ENCODE peak calls at places on chromosomes 16 and 17, in four cellular contexts. V is HCT116, L is mucosa of descending colon, B is MM.1S. J is an unnamed sample.

GRCh38 chr17:81923302-81924260 is 4.0 kb downstream of the MAFG start:
- DNase-seq in V (peak; percentile 21), L (peak; percentile 88), B (peak; percentile 63), J (no peak)

GRCh38 chr16:921321-921905 is 49.4 kb downstream of the LMF1 start:
- DNase-seq in V (no peak), L (peak; percentile 32), B (no peak), J (no peak)

GRCh38 chr16:88454315-88455057 is 1.4 kb downstream of the ZFPM1 start:
- DNase-seq in V (no peak), L (peak; percentile 80), B (peak; percentile 70), J (no peak)

GRCh38 chr16:82630688-82631087 is 3.9 kb downstream of the CDH13 start:
- DNase-seq in V (no peak), L (no peak), B (no peak), J (no peak)

GRCh38 chr16:89103781-89104180 is 10.1 kb downstream of the ACSF3 start:
- DNase-seq in V (no peak), L (peak; percentile 49), B (no peak), J (no peak)

GRCh38 chr17:47785538-47786123 is 36.0 kb downstream of the OSBPL7 start:
- DNase-seq in V (no peak), L (no peak), B (peak; percentile 38), J (no peak)

GRCh38 chr17:4504188-4504587 is 5.5 kb downstream of the SPNS2 start:
- DNase-seq in V (no peak), L (peak; percentile 49), B (peak; percentile 41), J (no peak)

GRCh38 chr16:57773019-57773418 is 29.3 kb downstream of the KIFC3 start:
- DNase-seq in V (no peak), L (peak; percentile 24), B (no peak), J (no peak)

GRCh38 chr16:63998-64913 is 8.2 kb downstream of the RHBDF1 start:
- DNase-seq in V (no peak), L (no peak), B (no peak), J (no peak)

GRCh38 chr16:50267651-50268050 is 1.3 kb downstream of the ADCY7 start:
- DNase-seq in V (no peak), L (peak; percentile 64), B (no peak), J (no peak)

GRCh38 chr17:73829676-73830280 is 185.5 kb upstream of the SDK2 start:
- DNase-seq in V (no peak), L (no peak), B (no peak), J (no peak)

GRCh38 chr16:11621920-11622651 is 35.4 kb upstream of the LITAF start:
- DNase-seq in V (no peak), L (peak; percentile 75), B (peak; percentile 56), J (no peak)

GRCh38 chr17:57548421-57549385 is 196.4 kb downstream of the CCDC182 start:
- DNase-seq in V (no peak), L (no peak), B (no peak), J (no peak)

GRCh38 chr16:11896776-11897175 is 19.0 kb downstream of the GSPT1 start:
- DNase-seq in V (no peak), L (no peak), B (no peak), J (no peak)

GRCh38 chr17:45246861-45247428 is 14.9 kb downstream of the SPATA32 start:
- DNase-seq in V (no peak), L (no peak), B (no peak), J (no peak)

GRCh38 chr17:42016411-42016831 is 818 bp downstream of the DNAJC7 start:
- DNase-seq in V (no peak), L (no peak), B (peak; percentile 40), J (no peak)

GRCh38 chr17:60280673-60281072 is 111.3 kb downstream of the USP32 start:
- DNase-seq in V (no peak), L (no peak), B (no peak), J (no peak)

GRCh38 chr16:13923703-13924298 is 3.8 kb downstream of the ERCC4 start:
- DNase-seq in V (peak; percentile 42), L (no peak), B (peak; percentile 69), J (no peak)

GRCh38 chr16:84919267-84919666 is 92.1 kb downstream of the ZDHHC7 start:
- DNase-seq in V (no peak), L (no peak), B (no peak), J (no peak)

GRCh38 chr16:75472908-75473877 is 8.7 kb upstream of the TMEM170A start:
- DNase-seq in V (no peak), L (no peak), B (no peak), J (no peak)

GRCh38 chr16:2598723-2599122 is 60.9 kb downstream of the PDPK1 start:
- DNase-seq in V (no peak), L (peak; percentile 21), B (no peak), J (no peak)

GRCh38 chr16:645852-646678 is 3.1 kb upstream of the WDR90 start:
- DNase-seq in V (no peak), L (peak; percentile 89), B (no peak), J (no peak)

GRCh38 chr16:11499295-11500089 is 87.2 kb downstream of the LITAF start:
- DNase-seq in V (peak; percentile 28), L (no peak), B (no peak), J (no peak)

GRCh38 chr16:57815987-57816745 is 13.9 kb upstream of the KIFC3 start:
- DNase-seq in V (peak; percentile 73), L (peak; percentile 88), B (peak; percentile 92), J (no peak)

GRCh38 chr16:46607529-46607928 is 13.7 kb downstream of the SHCBP1 start:
- DNase-seq in V (peak; percentile 46), L (no peak), B (peak; percentile 30), J (no peak)
- TF ChIP-seq CTCF in V (peak; percentile 23), L (no peak), B (peak; percentile 28), J (peak; percentile 60)

GRCh38 chr17:48791128-48792032 is 25.6 kb downstream of the TTLL6 start:
- DNase-seq in V (peak; percentile 87), L (peak; percentile 72), B (peak; percentile 34), J (no peak)
- TF ChIP-seq CTCF in V (peak; percentile 98), L (peak; percentile 60), B (peak; percentile 74), J (peak; percentile 84)

DNA sequence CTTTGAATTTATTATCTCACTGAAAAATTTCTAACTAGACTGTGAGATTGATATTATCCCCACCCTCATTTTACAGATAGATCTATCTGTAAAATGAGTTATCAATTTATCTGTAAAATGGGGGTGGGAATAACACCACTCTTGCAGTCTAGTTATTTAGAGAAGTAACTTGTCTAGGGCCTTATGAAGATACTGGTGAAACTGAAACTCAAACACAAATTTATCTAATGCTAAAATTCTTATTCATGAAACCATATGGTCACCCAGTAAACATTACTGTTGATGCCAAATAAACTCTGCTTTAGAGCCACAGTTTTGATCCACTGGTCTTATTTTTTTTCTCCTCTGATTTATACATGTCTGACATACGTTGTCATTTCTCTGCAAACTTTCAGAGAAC is 52.1 kb upstream of the SMIM36 start:
- DNase-seq in V (no peak), L (no peak), B (peak; percentile 32), J (no peak)
- TF ChIP-seq CTCF in V (no peak), L (no peak), B (no peak), J (no peak)

GRCh38 chr17:56125830-56126819 is 27.1 kb upstream of the ANKFN1 start:
- DNase-seq in V (peak; percentile 52), L (no peak), B (no peak), J (no peak)
- TF ChIP-seq CTCF in V (peak; percentile 74), L (no peak), B (peak; percentile 34), J (peak; percentile 70)

GRCh38 chr16:55660776-55661175 is 5.0 kb downstream of the SLC6A2 start:
- DNase-seq in V (no peak), L (no peak), B (no peak), J (no peak)
- TF ChIP-seq CTCF in V (no peak), L (no peak), B (no peak), J (no peak)

DNA sequence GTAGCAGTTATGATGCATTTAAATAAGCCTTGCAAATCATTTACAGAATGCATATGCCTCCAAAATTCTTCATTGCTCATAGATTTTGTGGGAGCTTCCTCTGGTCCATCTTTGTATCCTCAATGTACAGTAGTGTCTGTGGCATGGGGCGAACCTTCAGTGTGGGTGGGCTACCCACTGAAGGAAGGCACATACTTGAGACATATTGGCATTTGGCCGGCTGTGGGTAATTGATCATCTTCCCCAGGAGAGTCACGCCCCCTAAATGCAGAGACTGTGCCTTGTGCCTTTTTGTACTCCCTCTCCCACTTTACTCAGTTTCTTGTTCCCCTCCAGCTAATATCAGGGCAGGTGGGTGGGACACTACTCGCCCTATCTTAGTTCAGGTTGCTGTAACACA is 132.0 kb downstream of the NPIPB5 start:
- DNase-seq in V (no peak), L (no peak), B (no peak), J (no peak)
- TF ChIP-seq CTCF in V (no peak), L (no peak), B (no peak), J (no peak)

J was measured in type B pancreatic cell.